ENCODE peak calls at places on chromosomes 6 and 20, in ten cellular contexts. K, W, X, Y, O, B, C, Z, U and M are unnamed samples.
A peak's percentile ranks its signal among the peaks of the same experiment; 100 is the strongest.

GRCh38 chr20:48107560-48107959 is 322.3 kb upstream of the SULF2 start:
- DNase-seq in K (no peak), W (peak; percentile 82), X (no peak), Y (no peak), O (no peak), B (no peak), C (no peak), Z (no peak), U (no peak), M (no peak)

GRCh38 chr6:18388942-18389341 is 1.8 kb downstream of the RNF144B start:
- DNase-seq in K (no peak), W (no peak), X (no peak), Y (no peak), O (no peak), B (no peak), C (no peak), Z (no peak), U (peak; percentile 32), M (no peak)

GRCh38 chr20:675453-676314 is at the start of gene SCRT2:
- DNase-seq in K (no peak), W (peak; percentile 92), X (peak; percentile 86), Y (peak; percentile 86), O (peak; percentile 83), B (peak; percentile 72), C (peak; percentile 68), Z (peak; percentile 84), U (peak; percentile 84), M (peak; percentile 78)

GRCh38 chr6:52390361-52390727 is 28.4 kb downstream of the PAQR8 start:
- DNase-seq in K (no peak), W (no peak), X (peak; percentile 53), Y (no peak), O (no peak), B (peak; percentile 37), C (no peak), Z (no peak), U (no peak), M (peak; percentile 32)

GRCh38 chr20:7347409-7347808 is 579.9 kb downstream of the BMP2 start:
- DNase-seq in K (no peak), W (no peak), X (no peak), Y (no peak), O (no peak), B (no peak), C (no peak), Z (no peak), U (no peak), M (no peak)

GRCh38 chr6:89986650-89987074 is 92.4 kb downstream of the GJA10 start:
- DNase-seq in K (no peak), W (no peak), X (no peak), Y (no peak), O (no peak), B (no peak), C (no peak), Z (no peak), U (no peak), M (no peak)

GRCh38 chr20:61896058-61896961 is 169.4 kb downstream of the TAF4 start:
- DNase-seq in K (no peak), W (peak; percentile 73), X (peak; percentile 85), Y (peak; percentile 22), O (no peak), B (peak; percentile 56), C (peak; percentile 16), Z (no peak), U (peak; percentile 78), M (peak; percentile 67)

GRCh38 chr6:17397764-17398194 is 4.4 kb downstream of the CAP2 start:
- DNase-seq in K (no peak), W (no peak), X (no peak), Y (no peak), O (no peak), B (no peak), C (no peak), Z (no peak), U (no peak), M (no peak)

GRCh38 chr20:32820000-32820697 is 395 bp downstream of the MAPRE1 start:
- DNase-seq in K (peak; percentile 41), W (peak; percentile 90), X (peak; percentile 89), Y (peak; percentile 73), O (peak; percentile 76), B (peak; percentile 80), C (peak; percentile 91), Z (peak; percentile 78), U (peak; percentile 96), M (peak; percentile 82)

GRCh38 chr6:63816979-63817436 is 181.4 kb downstream of the PHF3 start:
- DNase-seq in K (no peak), W (no peak), X (peak; percentile 18), Y (no peak), O (no peak), B (no peak), C (no peak), Z (no peak), U (peak; percentile 68), M (no peak)

GRCh38 chr6:170212051-170212756 is 78.7 kb downstream of the DLL1 start:
- DNase-seq in K (peak; percentile 4), W (peak; percentile 10), X (peak; percentile 13), Y (no peak), O (no peak), B (no peak), C (no peak), Z (no peak), U (no peak), M (no peak)

GRCh38 chr6:41371461-41371991 is 36.1 kb downstream of the NCR2 start:
- DNase-seq in K (no peak), W (peak; percentile 50), X (peak; percentile 36), Y (peak; percentile 39), O (peak; percentile 42), B (no peak), C (peak; percentile 16), Z (no peak), U (peak; percentile 82), M (no peak)

GRCh38 chr20:17843246-17844132 is 125.1 kb downstream of the SNX5 start:
- DNase-seq in K (peak; percentile 76), W (peak; percentile 63), X (no peak), Y (peak; percentile 54), O (peak; percentile 72), B (no peak), C (peak; percentile 14), Z (peak; percentile 47), U (no peak), M (no peak)

GRCh38 chr6:80440496-80441160 is 334.2 kb downstream of the BCKDHB start:
- DNase-seq in K (no peak), W (no peak), X (no peak), Y (no peak), O (no peak), B (no peak), C (no peak), Z (no peak), U (no peak), M (no peak)

GRCh38 chr20:40286991-40287531 is 402.0 kb downstream of the MAFB start:
- DNase-seq in K (peak; percentile 89), W (peak; percentile 38), X (no peak), Y (peak; percentile 83), O (peak; percentile 89), B (no peak), C (no peak), Z (peak; percentile 83), U (no peak), M (no peak)

GRCh38 chr20:52129611-52130010 is 62.0 kb downstream of the ZFP64 start:
- DNase-seq in K (no peak), W (no peak), X (no peak), Y (no peak), O (no peak), B (no peak), C (no peak), Z (no peak), U (no peak), M (no peak)

GRCh38 chr6:46410330-46410953 is 80.8 kb downstream of the RCAN2 start:
- DNase-seq in K (no peak), W (no peak), X (peak; percentile 51), Y (no peak), O (no peak), B (peak; percentile 42), C (no peak), Z (no peak), U (peak; percentile 64), M (peak; percentile 50)

GRCh38 chr6:164303092-164304007 is 888.8 kb downstream of the QKI start:
- DNase-seq in K (peak; percentile 18), W (no peak), X (no peak), Y (peak; percentile 62), O (peak; percentile 81), B (no peak), C (no peak), Z (peak; percentile 52), U (no peak), M (no peak)

GRCh38 chr6:126064994-126065401 is 78.7 kb downstream of the TRMT11 start:
- DNase-seq in K (no peak), W (no peak), X (no peak), Y (no peak), O (no peak), B (no peak), C (no peak), Z (no peak), U (no peak), M (no peak)

GRCh38 chr6:88251261-88251660 is 85.1 kb upstream of the CNR1 start:
- DNase-seq in K (no peak), W (no peak), X (no peak), Y (no peak), O (no peak), B (no peak), C (no peak), Z (no peak), U (no peak), M (no peak)

GRCh38 chr20:31485450-31486339 is 10.6 kb downstream of the REM1 start:
- DNase-seq in K (peak; percentile 20), W (peak; percentile 84), X (no peak), Y (peak; percentile 76), O (peak; percentile 78), B (no peak), C (peak; percentile 51), Z (peak; percentile 67), U (peak; percentile 80), M (no peak)

GRCh38 chr6:121055572-121056163 is 278.6 kb downstream of the TBC1D32 start:
- DNase-seq in K (no peak), W (no peak), X (peak; percentile 16), Y (no peak), O (no peak), B (peak; percentile 26), C (no peak), Z (no peak), U (peak; percentile 78), M (peak; percentile 15)

GRCh38 chr6:53112404-53112803 is 36.2 kb downstream of the GCM1 start:
- DNase-seq in K (peak; percentile 61), W (no peak), X (no peak), Y (no peak), O (no peak), B (no peak), C (no peak), Z (no peak), U (no peak), M (no peak)

GRCh38 chr6:28134015-28134414 is 7.7 kb upstream of the ZKSCAN8 start:
- DNase-seq in K (no peak), W (no peak), X (no peak), Y (no peak), O (no peak), B (no peak), C (peak; percentile 12), Z (no peak), U (peak; percentile 50), M (no peak)

GRCh38 chr20:25399038-25399430 is 8.4 kb upstream of the ABHD12 start:
- DNase-seq in K (peak; percentile 41), W (no peak), X (peak; percentile 56), Y (no peak), O (no peak), B (peak; percentile 29), C (no peak), Z (no peak), U (peak; percentile 83), M (peak; percentile 40)

GRCh38 chr20:54108394-54108643 is 37.9 kb upstream of the BCAS1 start:
- DNase-seq in K (no peak), W (no peak), X (no peak), Y (no peak), O (no peak), B (no peak), C (no peak), Z (no peak), U (no peak), M (no peak)

GRCh38 chr6:90062051-90062450 is 167.8 kb downstream of the GJA10 start:
- DNase-seq in K (no peak), W (no peak), X (no peak), Y (no peak), O (no peak), B (no peak), C (no peak), Z (no peak), U (no peak), M (no peak)

GRCh38 chr6:163355471-163355991 is 59.0 kb upstream of the QKI start:
- DNase-seq in K (no peak), W (peak; percentile 49), X (no peak), Y (peak; percentile 78), O (peak; percentile 86), B (peak; percentile 8), C (no peak), Z (peak; percentile 72), U (no peak), M (no peak)